ENCODE peak calls at places on chromosomes 16 and 17, in five cellular contexts. M is GM12878, A is K562, X is HepG2, C is H1. S is an unnamed sample.

GRCh38 chr17:3034578-3034920 is 28.9 kb downstream of the OR1D5 start:
- DNase-seq in M (no peak), C (no peak), X (no peak), A (no peak), S (no peak)

GRCh38 chr16:77660311-77660710 is 62.0 kb upstream of the NUDT7 start:
- DNase-seq in A (peak; percentile 18), X (peak; percentile 35), M (no peak), C (no peak), S (no peak)

GRCh38 chr17:13996758-13997157 is 72.5 kb upstream of the COX10 start:
- DNase-seq in M (no peak), A (no peak), C (no peak), X (no peak), S (no peak)

GRCh38 chr17:50360716-50361115 is 12.3 kb downstream of the MRPL27 start:
- DNase-seq in A (no peak), C (no peak), M (no peak), X (no peak), S (no peak)

GRCh38 chr16:3158498-3159314 is 23.9 kb downstream of the ZNF213 start:
- DNase-seq in C (no peak), A (peak; percentile 92), X (peak; percentile 87), M (no peak), S (peak; percentile 87)

GRCh38 chr16:27267037-27267677 is 1.4 kb downstream of the NSMCE1 start:
- DNase-seq in M (peak; percentile 61), C (no peak), X (no peak), A (no peak), S (no peak)

GRCh38 chr16:29811896-29812665 is at the start of gene PRRT2:
- DNase-seq in C (no peak), A (peak; percentile 74), X (no peak), M (no peak), S (peak; percentile 77)

GRCh38 chr17:62901544-62901943 is 64.5 kb upstream of the TANC2 start:
- DNase-seq in A (no peak), C (no peak), X (no peak), M (no peak), S (no peak)

GRCh38 chr16:14249291-14250032 is 178.3 kb downstream of the MRTFB start:
- DNase-seq in C (no peak), M (peak; percentile 13), A (peak; percentile 58), X (peak; percentile 53), S (peak; percentile 45)

GRCh38 chr17:778096-778495 is 4.0 kb downstream of the GLOD4 start:
- DNase-seq in A (no peak), M (no peak), C (no peak), X (no peak), S (no peak)

GRCh38 chr17:39533891-39534290 is 72.6 kb downstream of the CDK12 start:
- DNase-seq in A (no peak), X (no peak), C (no peak), M (no peak), S (no peak)

GRCh38 chr16:6665126-6665525 is 667.5 kb upstream of the RBFOX1 start:
- DNase-seq in M (no peak), C (no peak), A (no peak), X (no peak), S (no peak)

GRCh38 chr16:88773812-88774291 is 11.2 kb downstream of the PIEZO1 start:
- DNase-seq in C (no peak), A (peak; percentile 100), X (no peak), M (no peak), S (peak; percentile 52)

GRCh38 chr17:48603959-48604769 is 622 bp downstream of the HOXB6 start:
- DNase-seq in M (no peak), C (no peak), X (no peak), A (peak; percentile 59), S (no peak)

GRCh38 chr16:89958068-89958467 is 9.5 kb downstream of the DEF8 start:
- DNase-seq in X (peak; percentile 54), C (no peak), M (no peak), A (peak; percentile 44), S (peak; percentile 66)

GRCh38 chr16:26050489-26050888 is 358.7 kb downstream of the HS3ST4 start:
- DNase-seq in C (no peak), M (no peak), A (no peak), X (no peak), S (peak; percentile 25)

GRCh38 chr17:74213897-74214386 is 571 bp downstream of the TTYH2 start:
- DNase-seq in M (no peak), X (no peak), C (no peak), A (no peak), S (no peak)

GRCh38 chr17:76670020-76670707 is 26.6 kb upstream of the ST6GALNAC1 start:
- DNase-seq in M (no peak), C (no peak), A (no peak), X (no peak), S (no peak)

GRCh38 chr16:14600164-14600563 is 29.9 kb downstream of the PARN start:
- DNase-seq in M (no peak), C (no peak), X (peak; percentile 23), A (peak; percentile 16), S (no peak)

DNA sequence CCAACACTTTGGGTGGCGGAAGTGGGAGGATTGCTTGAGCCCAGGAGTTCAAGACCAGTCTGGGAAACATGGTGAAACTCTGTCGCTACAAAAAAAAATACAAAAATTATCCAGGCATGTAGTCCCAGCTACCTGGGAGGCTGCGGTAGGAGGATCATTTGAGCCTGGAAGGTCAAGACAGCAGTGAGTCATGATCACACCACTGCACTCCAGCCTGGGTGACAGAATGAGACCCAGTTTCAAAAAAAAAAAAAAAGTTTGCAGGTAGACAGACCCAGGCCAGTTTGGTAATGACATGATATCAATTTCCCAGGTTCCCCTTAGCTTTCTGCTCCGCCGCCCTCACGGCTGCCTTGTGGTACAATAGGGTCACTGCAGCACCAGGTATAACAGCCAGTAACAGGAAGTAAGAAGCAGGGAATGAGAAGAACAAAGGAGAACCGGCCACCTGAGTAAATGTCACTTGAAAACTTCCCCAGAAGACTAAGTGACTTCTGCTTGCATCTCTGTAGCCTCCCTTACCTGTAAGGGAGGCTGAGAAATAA is 201.2 kb upstream of the HSBP1 start:
- DNase-seq in C (no peak), M (no peak), X (no peak), A (peak; percentile 13), S (peak; percentile 25)
- TF ChIP-seq USF2 in C (no peak), M (no peak), X (no peak), A (no peak), S (no peak)

DNA sequence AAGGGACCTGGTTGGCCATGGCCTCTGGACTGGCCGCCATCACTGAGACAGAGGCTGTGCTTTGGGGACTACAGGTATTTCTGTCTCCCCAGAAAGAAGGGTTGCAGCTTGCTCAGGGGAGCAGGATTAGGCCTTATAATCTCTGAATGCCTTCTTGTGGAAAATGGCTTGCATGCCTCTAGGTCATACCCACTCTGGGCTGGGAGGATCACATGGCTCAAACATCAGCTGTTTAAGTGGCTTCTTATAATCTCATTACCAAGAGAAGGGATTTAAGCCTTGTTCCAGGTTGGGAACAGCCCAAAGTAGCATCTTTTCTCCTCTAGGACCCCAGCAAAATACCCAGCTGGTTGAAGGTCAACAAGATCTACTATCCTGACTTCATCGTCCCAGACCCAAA is 19.1 kb downstream of the LIG3 start:
- DNase-seq in C (no peak), X (no peak), M (no peak), A (no peak), S (no peak)
- TF ChIP-seq SP1 in C (no peak), X (no peak), M (no peak), A (no peak), S (no peak)

GRCh38 chr17:17506893-17507464 is 10.8 kb upstream of the RASD1 start:
- DNase-seq in X (no peak), M (no peak), A (no peak), C (no peak), S (no peak)

GRCh38 chr17:17508641-17509591 is 12.7 kb upstream of the RASD1 start:
- DNase-seq in C (no peak), A (peak; percentile 69), M (no peak), X (no peak), S (no peak)

GRCh38 chr17:17509601-17510425 is 13.6 kb upstream of the RASD1 start:
- DNase-seq in A (peak; percentile 37), M (no peak), C (no peak), X (no peak), S (no peak)

GRCh38 chr17:17507465-17508011 is 11.3 kb upstream of the RASD1 start:
- DNase-seq in C (no peak), X (no peak), A (no peak), M (no peak), S (no peak)

DNA sequence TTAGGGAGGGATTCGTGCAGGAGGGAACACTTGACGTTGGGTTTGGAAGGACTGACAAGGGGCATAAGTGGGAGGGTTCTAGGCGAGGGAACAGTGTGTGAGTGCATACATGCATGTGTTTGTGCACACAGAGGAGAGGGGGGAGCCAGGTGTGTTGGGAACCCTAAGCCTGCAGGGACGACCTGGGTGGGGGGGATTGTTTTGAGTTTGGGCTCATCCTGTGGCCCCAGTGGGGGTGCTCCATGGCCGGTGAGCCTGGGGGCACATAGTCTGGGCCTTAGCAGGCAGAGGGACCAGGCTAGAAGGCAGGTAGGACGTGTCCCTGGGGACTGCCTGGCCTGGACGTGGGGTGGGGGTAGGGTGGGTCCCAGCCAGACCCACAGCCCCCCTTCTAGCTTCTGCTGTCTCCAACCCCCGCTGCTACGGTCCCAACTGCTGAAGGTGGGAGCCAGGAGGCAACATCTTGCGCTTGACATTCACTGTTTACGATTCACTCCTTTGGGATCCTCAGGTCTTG is 11.9 kb upstream of the RASD1 start:
- DNase-seq in M (no peak), A (no peak), X (no peak), C (no peak), S (no peak)
- TF ChIP-seq USF2 in M (no peak), A (no peak), X (no peak), C (no peak), S (no peak)

GRCh38 chr16:17345043-17345442 is 125.7 kb downstream of the XYLT1 start:
- DNase-seq in C (no peak), X (no peak), A (no peak), M (no peak), S (no peak)
- TF ChIP-seq SP1 in C (no peak), X (no peak), A (no peak), M (no peak), S (no peak)